ENCODE peak calls at places on chromosome 2, in six cellular contexts. Z is BE2C, O is K562, F is gastrocnemius medialis, E is ovary, Q is cardiac muscle cell. G is an unnamed sample.

GRCh38 chr2:160210599-160211138 is 10.6 kb upstream of the ITGB6 start:
- DNase-seq in Z (peak), Q (peak), F (peak), E (peak), O (peak), G (no peak)

GRCh38 chr2:95346236-95346737 is 49.1 kb downstream of the KCNIP3 start:
- DNase-seq in F (peak), O (peak), E (peak), Q (peak), Z (no peak), G (peak)

GRCh38 chr2:3288455-3289163 is 89.0 kb downstream of the EIPR1 start:
- DNase-seq in O (no peak), F (no peak), E (no peak), Z (peak), Q (no peak), G (no peak)

GRCh38 chr2:33015421-33016142 is 68.8 kb downstream of the LTBP1 start:
- DNase-seq in Q (peak), Z (no peak), E (no peak), F (no peak), O (no peak), G (no peak)

GRCh38 chr2:135709992-135710391 is 31.7 kb upstream of the UBXN4 start:
- DNase-seq in Z (peak), O (peak), F (peak), E (peak), Q (peak), G (no peak)

GRCh38 chr2:119228964-119229363 is 5.3 kb downstream of the STEAP3 start:
- DNase-seq in O (no peak), Q (no peak), E (no peak), Z (no peak), F (no peak), G (no peak)

GRCh38 chr2:14941151-14941631 is 308.7 kb downstream of the LRATD1 start:
- DNase-seq in Q (no peak), O (no peak), E (no peak), F (no peak), Z (no peak), G (no peak)

GRCh38 chr2:234690569-234691225 is 193.8 kb upstream of the ARL4C start:
- DNase-seq in O (no peak), Q (no peak), F (no peak), Z (peak), E (no peak), G (no peak)

GRCh38 chr2:88307817-88308216 is 137.7 kb downstream of the THNSL2 start:
- DNase-seq in E (no peak), F (no peak), Z (no peak), Q (no peak), O (peak), G (no peak)

GRCh38 chr2:110773470-110773921 is 41.1 kb downstream of the ACOXL start:
- DNase-seq in F (peak), Z (no peak), E (no peak), O (no peak), Q (peak), G (peak)

GRCh38 chr2:175854149-175854548 is 147.9 kb downstream of the LNPK start:
- DNase-seq in E (no peak), O (no peak), Z (no peak), Q (no peak), F (no peak), G (no peak)

GRCh38 chr2:235697041-235697440 is 203.2 kb downstream of the AGAP1 start:
- DNase-seq in Z (no peak), E (no peak), Q (no peak), F (no peak), O (no peak), G (no peak)

GRCh38 chr2:229591611-229592010 is 122.7 kb downstream of the DNER start:
- DNase-seq in Q (no peak), O (no peak), E (no peak), Z (no peak), F (no peak), G (no peak)

GRCh38 chr2:32741575-32741974 is 113.7 kb downstream of the TTC27 start:
- DNase-seq in F (no peak), Q (no peak), Z (no peak), E (no peak), O (no peak), G (no peak)

GRCh38 chr2:207121784-207122183 is 44.0 kb downstream of the KLF7 start:
- DNase-seq in F (peak), E (no peak), Z (no peak), Q (peak), O (no peak), G (no peak)

GRCh38 chr2:135829420-135829983 is 7.5 kb downstream of the LCT start:
- DNase-seq in Z (no peak), Q (no peak), E (no peak), O (no peak), F (no peak), G (no peak)

GRCh38 chr2:30361751-30362394 is 85.2 kb upstream of the LCLAT1 start:
- DNase-seq in F (no peak), Q (no peak), E (no peak), Z (no peak), O (no peak), G (no peak)

GRCh38 chr2:200252661-200253067 is 53.8 kb upstream of the SPATS2L start:
- DNase-seq in Q (peak), E (no peak), O (no peak), Z (no peak), F (no peak), G (no peak)

GRCh38 chr2:2828774-2829368 is 497.8 kb upstream of the MYT1L start:
- DNase-seq in F (no peak), Z (peak), E (no peak), Q (peak), O (no peak), G (no peak)

GRCh38 chr2:211085056-211085680 is 528.8 kb downstream of the CPS1 start:
- DNase-seq in Z (peak), Q (peak), O (peak), F (no peak), E (no peak), G (no peak)

GRCh38 chr2:121372756-121373353 is 87.9 kb upstream of the TFCP2L1 start:
- DNase-seq in E (no peak), Z (no peak), O (no peak), Q (no peak), F (no peak), G (no peak)

GRCh38 chr2:82476094-82476493 is 1983.0 kb downstream of the SUCLG1 start:
- DNase-seq in Z (no peak), O (no peak), E (no peak), Q (no peak), F (no peak), G (no peak)

GRCh38 chr2:240238786-240239185 is 98.3 kb upstream of the OTOS start:
- DNase-seq in O (no peak), Z (no peak), Q (no peak), F (no peak), E (no peak), G (no peak)

GRCh38 chr2:176118606-176119370 is 2.2 kb downstream of the HOXD10 start:
- DNase-seq in E (no peak), O (peak), Z (peak), Q (no peak), F (no peak), G (peak)

GRCh38 chr2:127526940-127527804 is 883 bp upstream of the IWS1 start:
- DNase-seq in F (no peak), Z (no peak), O (peak), Q (no peak), E (no peak), G (no peak)

GRCh38 chr2:37570773-37571570 is 100.5 kb downstream of the CDC42EP3 start:
- DNase-seq in E (no peak), Q (peak), F (peak), Z (peak), O (no peak), G (no peak)

GRCh38 chr2:21198637-21199036 is 74.9 kb downstream of the TDRD15 start:
- DNase-seq in Q (no peak), F (no peak), Z (no peak), O (no peak), E (no peak), G (no peak)

GRCh38 chr2:237234268-237234667 is 148.6 kb downstream of the COPS8 start:
- DNase-seq in O (no peak), E (no peak), Q (no peak), F (peak), Z (no peak), G (no peak)

GRCh38 chr2:189037518-189037917 is 63.3 kb downstream of the COL3A1 start:
- DNase-seq in Z (no peak), Q (peak), O (no peak), E (no peak), F (no peak), G (no peak)

GRCh38 chr2:219125225-219125885 is 35.3 kb downstream of the NHEJ1 start:
- DNase-seq in E (no peak), Z (no peak), F (peak), Q (peak), O (peak), G (peak)

GRCh38 chr2:97728091-97728596 is 14.8 kb downstream of the ZAP70 start:
- DNase-seq in Z (no peak), Q (peak), O (no peak), F (no peak), E (no peak), G (peak)

GRCh38 chr2:137411556-137411955 is 552.7 kb upstream of the HNMT start:
- DNase-seq in E (no peak), O (no peak), Q (no peak), Z (no peak), F (no peak), G (no peak)

DNA sequence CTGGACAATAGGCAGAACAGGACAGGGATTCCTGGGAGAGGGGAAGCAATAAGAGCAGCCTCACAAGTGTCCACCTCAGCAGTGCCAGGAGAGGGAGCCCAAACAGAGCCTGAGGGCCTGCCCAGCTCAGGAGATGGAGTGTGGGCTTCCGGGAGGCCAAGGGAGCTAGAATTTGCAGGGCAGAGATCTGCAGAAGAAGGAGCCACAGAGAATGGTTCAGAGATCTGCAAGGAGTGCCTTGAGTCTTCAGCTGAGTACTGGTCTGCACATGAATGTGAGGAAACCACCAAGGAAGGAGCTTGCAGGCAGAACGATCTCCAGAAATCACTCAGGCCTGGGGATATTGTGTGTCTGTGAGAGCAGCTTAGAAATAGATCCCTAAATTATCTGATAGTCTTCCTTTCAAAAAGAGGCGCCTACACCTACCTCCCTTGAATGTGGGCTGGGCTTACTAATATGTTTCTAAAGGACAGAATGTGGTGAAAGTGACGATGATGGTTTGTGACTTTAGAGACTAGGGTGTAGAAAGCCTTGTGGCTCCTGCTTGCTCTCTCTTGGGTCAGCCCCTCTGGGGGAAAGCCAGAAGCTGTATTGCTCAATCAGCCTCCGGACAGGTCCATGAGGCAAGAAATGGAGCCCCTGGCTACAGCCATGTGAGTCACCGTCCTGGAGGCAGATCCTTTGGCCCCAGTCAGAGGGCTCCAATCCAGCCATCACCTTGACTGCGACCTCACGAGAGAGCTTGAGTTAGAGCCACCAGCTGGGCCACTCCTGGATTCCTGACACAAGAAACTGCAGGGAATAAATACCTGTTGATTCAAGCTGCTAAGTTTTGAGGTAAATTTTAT is 7.6 kb upstream of the LPIN1 start:
- DNase-seq in O (no peak), Q (peak), F (peak), E (peak), Z (peak), G (peak)
- TF ChIP-seq CTCF in O (peak), Q (peak), F (peak), E (no peak), Z (peak), G (peak)

GRCh38 chr2:64214281-64215115 is 70.3 kb upstream of the PELI1 start:
- DNase-seq in E (no peak), F (no peak), Q (no peak), O (no peak), Z (no peak), G (no peak)

GRCh38 chr2:64212801-64213321 is 68.6 kb upstream of the PELI1 start:
- DNase-seq in Q (peak), Z (no peak), F (no peak), E (no peak), O (no peak), G (no peak)

GRCh38 chr2:64211471-64211870 is 67.3 kb upstream of the PELI1 start:
- DNase-seq in Z (no peak), F (no peak), E (no peak), Q (no peak), O (no peak), G (no peak)

GRCh38 chr2:64212346-64212745 is 68.1 kb upstream of the PELI1 start:
- DNase-seq in Q (peak), F (no peak), O (no peak), E (no peak), Z (no peak), G (no peak)

GRCh38 chr2:64213607-64214275 is 69.5 kb upstream of the PELI1 start:
- DNase-seq in E (no peak), Z (no peak), F (no peak), Q (no peak), O (no peak), G (no peak)
- H3K4me3 ChIP-seq in E (no peak), Z (no peak), F (no peak), Q (no peak), O (no peak), G (no peak)

GRCh38 chr2:60333264-60333663 is 220.2 kb downstream of the BCL11A start:
- DNase-seq in Q (no peak), F (no peak), O (no peak), E (no peak), Z (no peak), G (no peak)
- TF ChIP-seq CTCF in Q (no peak), F (no peak), O (no peak), E (no peak), Z (no peak), G (no peak)

GRCh38 chr2:290090-290722 is 2.3 kb upstream of the ALKAL2 start:
- DNase-seq in E (peak), F (peak), O (peak), Z (peak), Q (peak), G (peak)

GRCh38 chr2:287471-287885 is 413 bp downstream of the ALKAL2 start:
- DNase-seq in O (no peak), Q (peak), E (peak), F (no peak), Z (no peak), G (peak)

GRCh38 chr2:288002-288742 is at the start of gene ALKAL2:
- DNase-seq in E (peak), Z (no peak), O (no peak), Q (peak), F (no peak), G (peak)

GRCh38 chr2:288743-289361 is 961 bp upstream of the ALKAL2 start:
- DNase-seq in O (no peak), F (no peak), E (peak), Z (no peak), Q (no peak), G (no peak)

GRCh38 chr2:289362-290089 is 1.6 kb upstream of the ALKAL2 start:
- DNase-seq in F (no peak), Z (no peak), Q (peak), O (peak), E (peak), G (peak)
- H3K4me3 ChIP-seq in F (peak), Z (peak), Q (peak), O (peak), E (peak), G (peak)

GRCh38 chr2:24543252-24543651 is 52.2 kb downstream of the NCOA1 start:
- DNase-seq in Q (no peak), F (no peak), O (no peak), E (no peak), Z (peak), G (no peak)
- TF ChIP-seq CTCF in Q (peak), F (no peak), O (peak), E (no peak), Z (peak), G (no peak)

GRCh38 chr2:241553512-241553830 is 5.1 kb upstream of the BOK start:
- DNase-seq in O (no peak), F (no peak), Z (no peak), E (no peak), Q (no peak), G (no peak)

GRCh38 chr2:241551599-241551997 is 6.9 kb upstream of the BOK start:
- DNase-seq in Z (no peak), F (no peak), E (no peak), O (no peak), Q (no peak), G (no peak)

GRCh38 chr2:241553981-241554380 is 4.6 kb upstream of the BOK start:
- DNase-seq in F (no peak), Z (peak), Q (no peak), O (no peak), E (no peak), G (no peak)

GRCh38 chr2:241550616-241551580 is 7.6 kb upstream of the BOK start:
- DNase-seq in F (no peak), E (no peak), Q (no peak), Z (no peak), O (no peak), G (no peak)

DNA sequence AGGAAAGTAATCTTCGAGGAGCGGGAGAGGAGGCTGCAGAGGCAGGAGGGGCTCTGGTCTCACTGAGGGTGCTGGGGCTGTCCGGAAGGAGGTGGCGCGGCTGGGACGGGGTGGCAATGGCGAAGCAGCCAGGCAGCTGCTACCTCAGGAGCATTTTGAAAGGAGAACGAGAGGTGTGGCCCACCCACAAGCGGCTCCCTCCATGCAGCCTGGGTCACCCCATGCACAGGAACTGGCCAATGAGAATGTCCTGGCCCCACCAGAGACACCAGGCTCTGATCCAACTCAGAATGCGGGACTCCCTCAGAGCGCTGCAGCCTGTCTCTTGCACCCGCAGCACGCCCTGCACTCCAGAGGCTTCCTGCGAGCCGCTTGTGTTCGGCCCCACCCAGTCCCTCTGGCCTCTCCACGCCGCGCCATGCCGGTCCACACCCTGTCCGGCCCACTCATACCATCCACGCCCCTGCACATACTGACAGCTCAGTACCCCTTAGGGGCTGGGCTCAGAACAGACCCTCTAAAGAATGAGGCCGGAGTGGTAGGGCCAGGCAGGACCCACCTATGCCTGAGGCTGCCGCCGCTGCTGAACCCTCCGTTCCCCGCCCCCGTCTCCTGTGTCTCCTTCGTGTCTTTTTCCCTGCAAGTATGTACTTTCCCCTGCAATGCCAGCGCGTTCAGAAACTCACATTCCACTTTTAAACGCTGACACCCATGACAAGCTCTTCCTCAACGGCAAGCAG is 6.4 kb upstream of the BOK start:
- DNase-seq in O (no peak), F (no peak), Z (no peak), Q (no peak), E (no peak), G (no peak)
- H3K4me3 ChIP-seq in O (no peak), F (no peak), Z (no peak), Q (no peak), E (no peak), G (no peak)

DNA sequence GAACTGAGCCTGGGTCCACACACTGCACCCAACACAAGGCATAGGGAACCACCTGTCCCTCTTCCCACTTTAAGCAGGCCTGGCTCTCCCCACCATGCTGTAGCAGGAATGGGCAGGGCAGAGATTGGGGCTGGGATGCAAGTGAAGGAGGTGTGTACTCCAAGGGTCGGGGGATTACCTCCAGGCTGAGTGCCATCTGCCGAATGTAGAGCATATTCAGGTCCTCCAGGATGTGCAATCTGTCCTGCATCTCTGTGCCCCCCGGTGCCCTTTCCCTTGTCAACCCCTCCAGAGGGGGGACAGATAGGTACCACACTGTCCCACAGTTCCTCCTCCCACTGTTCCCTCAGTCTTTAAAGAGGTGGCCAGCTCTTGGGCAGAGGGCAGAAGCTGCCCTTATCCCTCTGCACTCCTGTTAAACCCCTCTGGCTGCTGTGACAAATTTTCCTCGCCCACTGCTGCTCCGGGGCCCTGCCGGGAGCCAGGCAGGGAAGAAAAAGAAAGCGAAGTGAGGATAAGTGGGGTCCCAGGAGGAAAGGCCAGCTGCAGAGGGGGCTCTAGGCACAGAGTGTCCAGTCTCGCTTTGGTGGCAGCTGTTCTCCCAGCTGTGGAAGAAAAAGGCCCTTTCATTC is 2.2 kb downstream of the RTKN start:
- DNase-seq in Z (no peak), E (no peak), F (no peak), O (no peak), Q (no peak), G (no peak)
- TF ChIP-seq CTCF in Z (no peak), E (no peak), F (no peak), O (no peak), Q (no peak), G (no peak)

GRCh38 chr2:232573042-232573441 is 22.6 kb downstream of the EIF4E2 start:
- DNase-seq in O (no peak), E (no peak), Q (no peak), F (no peak), Z (no peak), G (no peak)
- H3K4me3 ChIP-seq in O (no peak), E (no peak), Q (no peak), F (no peak), Z (no peak), G (no peak)

GRCh38 chr2:29055586-29055985 is 18.7 kb downstream of the PCARE start:
- DNase-seq in Q (no peak), O (no peak), Z (no peak), F (no peak), E (no peak), G (no peak)
- TF ChIP-seq CTCF in Q (no peak), O (no peak), Z (no peak), F (no peak), E (no peak), G (no peak)